ENCODE peak calls at places on chromosomes 12 and 14, in five cellular contexts. P is mesenchymal stem cell, Q is H9, N is H1, K is trophoblast cell. O is an unnamed sample.

GRCh38 chr12:15336772-15337553 is 14.7 kb downstream of the PTPRO start:
- DNase-seq in K (peak; percentile 51), Q (no peak), P (peak; percentile 39), N (no peak), O (no peak)

GRCh38 chr14:75926431-75926830 is 55.4 kb downstream of the TGFB3 start:
- DNase-seq in P (no peak), K (no peak), Q (no peak), N (no peak), O (no peak)

GRCh38 chr12:66903782-66904396 is 225.0 kb upstream of the GRIP1 start:
- DNase-seq in P (no peak), K (no peak), Q (no peak), N (no peak), O (no peak)

GRCh38 chr12:59938190-59938962 is 342.5 kb downstream of the SLC16A7 start:
- DNase-seq in K (no peak), Q (no peak), N (no peak), P (no peak), O (no peak)

GRCh38 chr14:58513272-58513671 is 85.8 kb downstream of the KIAA0586 start:
- DNase-seq in Q (no peak), P (no peak), N (no peak), K (no peak), O (no peak)

GRCh38 chr14:75098682-75099081 is 28.2 kb downstream of the NEK9 start:
- DNase-seq in Q (no peak), P (no peak), K (no peak), N (no peak), O (no peak)

GRCh38 chr12:50566066-50566465 is 61.3 kb downstream of the DIP2B start:
- DNase-seq in Q (no peak), K (no peak), N (no peak), P (no peak), O (no peak)

GRCh38 chr12:49244161-49244560 is 20.7 kb upstream of the TUBA1C start:
- DNase-seq in K (no peak), P (peak; percentile 57), Q (no peak), N (no peak), O (no peak)

GRCh38 chr12:104181313-104181712 is 34.3 kb upstream of the TXNRD1 start:
- DNase-seq in Q (no peak), K (no peak), P (no peak), N (no peak), O (no peak)

GRCh38 chr14:104800600-104801283 is at the start of gene ZBTB42:
- DNase-seq in K (peak; percentile 81), P (peak; percentile 64), N (no peak), Q (peak; percentile 53), O (no peak)

GRCh38 chr12:90152897-90153624 is 444.4 kb upstream of the ATP2B1 start:
- DNase-seq in P (peak; percentile 24), Q (peak; percentile 50), K (peak; percentile 25), N (no peak), O (no peak)

GRCh38 chr14:103184046-103184445 is 60.8 kb downstream of the TNFAIP2 start:
- DNase-seq in K (no peak), P (no peak), N (no peak), Q (no peak), O (no peak)

GRCh38 chr12:2198542-2198941 is 145.8 kb downstream of the CACNA1C start:
- DNase-seq in N (no peak), Q (peak; percentile 64), P (no peak), K (no peak), O (no peak)
- H3K27ac ChIP-seq in N (no peak overlapping the region), Q (peak overlapping the region; percentile 84), P (no peak overlapping the region), K (no peak overlapping the region), O (no peak overlapping the region)

GRCh38 chr12:43968736-43969135 is 132.9 kb downstream of the TMEM117 start:
- DNase-seq in P (no peak), N (no peak), Q (no peak), K (no peak), O (no peak)
- H2BK12ac ChIP-seq in P (no peak overlapping the region), N (no peak overlapping the region), Q (no peak overlapping the region), K (no peak overlapping the region), O (no peak overlapping the region)

GRCh38 chr14:60090864-60091519 is 731 bp upstream of the PCNX4 start:
- DNase-seq in P (peak; percentile 75), K (peak; percentile 40), Q (no peak), N (no peak), O (no peak)
- H4K91ac ChIP-seq in P (peak overlapping the region; percentile 59), K (peak overlapping the region; percentile 64), Q (no peak overlapping the region), N (no peak overlapping the region), O (no peak overlapping the region)

GRCh38 chr12:75790219-75790618 is 241.4 kb downstream of the PHLDA1 start:
- DNase-seq in Q (no peak), N (no peak), P (no peak), K (peak; percentile 69), O (no peak)
- H3K27ac ChIP-seq in Q (no peak overlapping the region), N (no peak overlapping the region), P (no peak overlapping the region), K (no peak overlapping the region), O (no peak overlapping the region)

GRCh38 chr14:68649461-68650189 is 143.2 kb downstream of the ZFP36L1 start:
- DNase-seq in N (no peak), K (no peak), P (no peak), Q (peak; percentile 6), O (no peak)

GRCh38 chr14:68643673-68644072 is 149.2 kb downstream of the ZFP36L1 start:
- DNase-seq in Q (peak; percentile 30), P (no peak), K (no peak), N (no peak), O (no peak)

GRCh38 chr14:68650403-68650994 is 142.4 kb downstream of the ZFP36L1 start:
- DNase-seq in Q (peak; percentile 3), N (no peak), K (no peak), P (no peak), O (no peak)

GRCh38 chr14:68644101-68644500 is 148.8 kb downstream of the ZFP36L1 start:
- DNase-seq in N (no peak), K (no peak), Q (peak; percentile 17), P (no peak), O (no peak)

GRCh38 chr14:68645371-68645770 is 147.5 kb downstream of the ZFP36L1 start:
- DNase-seq in P (no peak), K (no peak), N (no peak), Q (no peak), O (no peak)
- H2BK12ac ChIP-seq in P (no peak overlapping the region), K (no peak overlapping the region), N (no peak overlapping the region), Q (no peak overlapping the region), O (no peak overlapping the region)

GRCh38 chr12:76020731-76021672 is 10.6 kb downstream of the PHLDA1 start:
- DNase-seq in K (peak; percentile 87), N (no peak), P (peak; percentile 99), Q (no peak), O (no peak)

GRCh38 chr12:76020281-76020680 is 11.3 kb downstream of the PHLDA1 start:
- DNase-seq in Q (no peak), N (no peak), P (peak; percentile 93), K (peak; percentile 66), O (no peak)

GRCh38 chr12:76018111-76018510 is 13.5 kb downstream of the PHLDA1 start:
- DNase-seq in Q (peak; percentile 78), K (peak; percentile 77), P (peak; percentile 87), N (no peak), O (no peak)

GRCh38 chr12:76023069-76023690 is 8.4 kb downstream of the PHLDA1 start:
- DNase-seq in P (peak; percentile 59), K (no peak), N (no peak), Q (no peak), O (no peak)

GRCh38 chr12:76018672-76019071 is 12.9 kb downstream of the PHLDA1 start:
- DNase-seq in P (no peak), Q (no peak), N (no peak), K (peak; percentile 65), O (no peak)
- H4K91ac ChIP-seq in P (no peak overlapping the region), Q (no peak overlapping the region), N (no peak overlapping the region), K (no peak overlapping the region), O (no peak overlapping the region)

DNA sequence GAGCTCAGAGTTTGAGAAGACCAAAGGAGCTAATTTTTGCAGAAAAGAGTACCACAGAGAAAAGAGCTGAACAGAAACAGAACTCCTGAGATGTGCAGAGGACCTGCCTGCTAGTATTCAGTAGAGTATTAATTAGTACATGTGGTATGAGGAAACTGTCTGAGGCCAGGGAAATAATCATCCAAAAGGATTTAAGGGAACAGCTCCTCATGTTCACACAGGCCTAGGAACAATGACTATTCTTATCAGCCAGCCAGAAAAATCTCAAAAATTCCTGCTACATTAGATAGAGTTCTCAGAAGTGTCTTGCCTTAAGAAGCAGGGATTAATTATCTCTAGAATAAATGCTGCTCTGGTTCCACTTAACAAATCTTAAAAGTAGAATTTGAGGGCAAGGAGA is 36.4 kb downstream of the PKP2 start:
- DNase-seq in P (no peak), Q (no peak), N (no peak), K (peak; percentile 50), O (no peak)
- H3K27ac ChIP-seq in P (no peak overlapping the region), Q (no peak overlapping the region), N (no peak overlapping the region), K (peak overlapping the region; percentile 22), O (no peak overlapping the region)

GRCh38 chr12:76947270-76947669 is 68.5 kb upstream of the CSRP2 start:
- DNase-seq in Q (no peak), K (no peak), P (no peak), N (no peak), O (no peak)

GRCh38 chr12:76948895-76949294 is 70.1 kb upstream of the CSRP2 start:
- DNase-seq in K (no peak), Q (no peak), P (no peak), N (no peak), O (no peak)

GRCh38 chr12:76945867-76946266 is 67.0 kb upstream of the CSRP2 start:
- DNase-seq in K (peak; percentile 18), N (no peak), P (peak; percentile 43), Q (no peak), O (no peak)

GRCh38 chr12:76944892-76945291 is 66.1 kb upstream of the CSRP2 start:
- DNase-seq in N (no peak), Q (no peak), P (no peak), K (peak; percentile 45), O (no peak)

GRCh38 chr12:76946451-76946850 is 67.6 kb upstream of the CSRP2 start:
- DNase-seq in N (no peak), K (no peak), P (no peak), Q (no peak), O (no peak)
- H2BK12ac ChIP-seq in N (no peak overlapping the region), K (no peak overlapping the region), P (peak overlapping the region; percentile 49), Q (no peak overlapping the region), O (no peak overlapping the region)

GRCh38 chr12:47829584-47829983 is 9.9 kb upstream of the HDAC7 start:
- DNase-seq in Q (no peak), N (no peak), K (no peak), P (no peak), O (no peak)
- H4K91ac ChIP-seq in Q (no peak overlapping the region), N (peak overlapping the region; percentile 7), K (peak overlapping the region; percentile 82), P (no peak overlapping the region), O (no peak overlapping the region)